ENCODE peak calls at places on chromosomes 5 and 9, in four cellular contexts. Q, B, K and Z are unnamed samples.

GRCh38 chr5:171681667-171682066 is 104.0 kb upstream of the SMIM23 start:
- DNase-seq in K (no peak), B (no peak), Q (no peak), Z (peak)

GRCh38 chr5:154141686-154142300 is 48.7 kb upstream of the GALNT10 start:
- DNase-seq in B (no peak), Q (no peak), K (no peak), Z (no peak)

GRCh38 chr9:121900163-121900562 is 192.9 kb downstream of the TTLL11 start:
- DNase-seq in Q (no peak), B (no peak), K (no peak), Z (no peak)

GRCh38 chr5:4700082-4700481 is 440.0 kb upstream of the ADAMTS16 start:
- DNase-seq in Q (no peak), B (peak), K (no peak), Z (peak)

GRCh38 chr5:119347996-119348395 is 7.8 kb upstream of the TNFAIP8 start:
- DNase-seq in B (no peak), Q (no peak), K (no peak), Z (no peak)

GRCh38 chr9:38432922-38433510 is 8.8 kb upstream of the IGFBPL1 start:
- DNase-seq in K (no peak), B (no peak), Q (no peak), Z (no peak)

GRCh38 chr9:85117831-85118230 is 448.3 kb downstream of the NTRK2 start:
- DNase-seq in Q (no peak), K (no peak), B (no peak), Z (no peak)

GRCh38 chr5:40507095-40507494 is 172.6 kb upstream of the PTGER4 start:
- DNase-seq in Q (no peak), K (no peak), B (no peak), Z (no peak)

GRCh38 chr9:121765021-121765950 is 113.9 kb downstream of the DAB2IP start:
- DNase-seq in Q (no peak), B (peak), K (no peak), Z (peak)

GRCh38 chr9:121567142-121568100 is 67.8 kb upstream of the GGTA1 start:
- DNase-seq in Q (no peak), K (no peak), B (no peak), Z (no peak)

GRCh38 chr5:41921874-41922273 is 3.2 kb upstream of the FBXO4 start:
- DNase-seq in B (no peak), Q (no peak), K (no peak), Z (no peak)

GRCh38 chr5:41924526-41924871 is 582 bp upstream of the FBXO4 start:
- DNase-seq in B (no peak), K (no peak), Q (no peak), Z (no peak)

GRCh38 chr5:41927604-41928003 is 2.5 kb downstream of the FBXO4 start:
- DNase-seq in K (no peak), B (no peak), Q (no peak), Z (no peak)

GRCh38 chr5:41925555-41925946 is 470 bp downstream of the FBXO4 start:
- DNase-seq in Q (no peak), K (no peak), B (peak), Z (peak)

DNA sequence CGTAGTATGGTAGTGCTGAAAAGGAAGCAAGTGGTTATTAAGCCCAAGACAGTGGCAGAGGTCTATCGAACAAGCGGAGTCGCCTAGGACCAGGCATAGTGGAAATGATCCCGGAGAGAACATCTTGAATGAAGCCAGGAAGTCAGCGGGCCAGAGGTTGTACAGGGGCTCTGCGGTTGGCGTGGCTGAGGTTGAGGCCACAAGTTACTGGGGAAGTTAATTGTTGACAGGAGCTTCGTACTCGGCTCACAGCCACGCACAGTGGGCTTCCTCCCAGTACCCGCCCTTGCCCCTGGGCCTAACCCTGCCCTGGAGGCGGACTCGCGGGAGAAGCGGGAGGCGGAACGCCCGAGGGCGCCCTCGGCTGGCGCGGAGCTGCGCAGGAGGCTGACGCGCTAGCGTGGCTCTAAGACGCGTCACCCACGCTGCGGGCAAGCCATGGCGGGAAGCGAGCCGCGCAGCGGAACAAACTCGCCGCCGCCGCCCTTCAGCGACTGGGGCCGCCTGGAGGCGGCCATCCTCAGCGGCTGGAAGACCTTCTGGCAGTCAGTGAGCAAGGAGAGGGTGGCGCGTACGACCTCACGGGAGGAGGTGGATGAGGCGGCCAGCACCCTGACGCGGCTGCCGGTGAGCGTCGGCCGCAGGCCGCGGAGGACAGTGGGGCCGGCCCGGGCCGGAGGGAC is at the start of gene FBXO4:
- DNase-seq in Q (peak), B (peak), K (peak), Z (peak)
- TF ChIP-seq POLR2A in Q (peak), B (no peak), K (no peak), Z (peak)

GRCh38 chr9:88339322-88339721 is 48.9 kb upstream of the SPIN1 start:
- DNase-seq in K (no peak), B (no peak), Q (no peak), Z (no peak)
- TF ChIP-seq POLR2A in K (no peak), B (no peak), Q (no peak), Z (no peak)

GRCh38 chr5:172421-172820 is 18.9 kb upstream of the LRRC14B start:
- DNase-seq in K (no peak), B (no peak), Q (peak), Z (no peak)

GRCh38 chr5:176296-176823 is 14.9 kb upstream of the LRRC14B start:
- DNase-seq in B (no peak), Q (peak), K (no peak), Z (no peak)

GRCh38 chr5:172841-173251 is 18.4 kb upstream of the LRRC14B start:
- DNase-seq in Q (peak), B (no peak), K (no peak), Z (no peak)

GRCh38 chr5:173639-174600 is 17.4 kb upstream of the LRRC14B start:
- DNase-seq in Q (peak), K (no peak), B (no peak), Z (no peak)

DNA sequence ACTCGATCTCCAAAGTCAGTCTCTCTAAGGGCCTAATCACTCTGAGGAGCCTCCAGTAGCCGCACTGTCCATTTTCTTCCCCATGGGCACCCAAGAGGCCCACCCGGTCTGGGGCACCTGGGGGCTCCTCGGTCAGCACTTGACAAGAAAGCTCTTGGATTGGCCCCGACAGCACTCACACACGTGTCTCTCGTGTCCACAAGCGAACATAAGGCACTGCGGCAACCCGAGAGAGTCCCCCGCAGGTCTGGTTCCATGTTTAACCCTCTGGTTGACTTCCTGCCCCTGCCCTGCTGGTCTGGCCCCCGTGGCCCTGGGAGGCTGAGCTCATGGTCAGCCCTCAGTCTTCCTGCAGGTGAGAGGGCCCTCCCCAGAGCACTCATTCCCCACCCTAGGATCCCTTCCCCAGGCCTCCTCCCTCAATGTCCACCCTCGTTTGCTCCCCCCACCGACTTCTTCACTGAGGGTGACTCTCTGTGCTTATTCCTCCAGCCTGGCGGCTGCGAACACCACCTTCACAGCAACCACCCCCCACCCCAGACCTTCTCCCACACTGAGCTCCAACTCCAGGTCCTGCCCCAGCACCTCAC is 16.3 kb upstream of the LRRC14B start:
- DNase-seq in K (no peak), Q (peak), B (no peak), Z (no peak)
- TF ChIP-seq POLR2A in K (no peak), Q (no peak), B (no peak), Z (no peak)

GRCh38 chr9:94912700-94913249 is 186.3 kb downstream of the AOPEP start:
- DNase-seq in B (peak), Q (no peak), K (no peak), Z (peak)
- TF ChIP-seq POLR2A in B (no peak), Q (no peak), K (no peak), Z (no peak)

GRCh38 chr9:83622814-83623633 is at the start of gene IDNK:
- DNase-seq in Q (peak), K (no peak), B (peak), Z (peak)
- TF ChIP-seq POLR2A in Q (no peak), K (no peak), B (no peak), Z (peak)